ENCODE peak calls at places on chromosomes 4 and X, in ten cellular contexts. V, J, X, D, W, Z, N, F, K and Y are unnamed samples.
A peak's percentile ranks its signal among the peaks of the same experiment; 100 is the strongest.

GRCh38 chr4:147591048-147591577 is 26.1 kb upstream of the TMEM184C start:
- DNase-seq in V (no peak), J (no peak), X (no peak), D (no peak), W (no peak), Z (no peak), N (no peak), F (no peak), K (no peak), Y (no peak)

GRCh38 chrX:138765061-138765460 is 53.5 kb upstream of the FGF13 start:
- DNase-seq in V (no peak), J (no peak), X (no peak), D (no peak), W (no peak), Z (no peak), N (no peak), F (no peak), K (no peak), Y (no peak)

GRCh38 chrX:9927638-9928037 is 39.5 kb upstream of the CLDN34 start:
- DNase-seq in V (no peak), J (no peak), X (no peak), D (no peak), W (no peak), Z (no peak), N (no peak), F (no peak), K (no peak), Y (peak; percentile 53)

GRCh38 chr4:82431026-82431745 is 796 bp downstream of the ENOPH1 start:
- DNase-seq in V (peak; percentile 67), J (peak; percentile 58), X (peak; percentile 16), D (no peak), W (no peak), Z (no peak), N (peak; percentile 67), F (no peak), K (no peak), Y (peak; percentile 63)

GRCh38 chr4:142563682-142564291 is 282.3 kb downstream of the INPP4B start:
- DNase-seq in V (no peak), J (no peak), X (peak; percentile 59), D (no peak), W (no peak), Z (no peak), N (no peak), F (peak; percentile 13), K (peak; percentile 75), Y (no peak)

GRCh38 chr4:110907801-110908313 is 285.0 kb upstream of the PITX2 start:
- DNase-seq in V (no peak), J (no peak), X (no peak), D (no peak), W (no peak), Z (no peak), N (no peak), F (no peak), K (no peak), Y (no peak)

GRCh38 chrX:108415146-108415545 is 23.1 kb downstream of the COL4A6 start:
- DNase-seq in V (no peak), J (no peak), X (no peak), D (no peak), W (no peak), Z (no peak), N (no peak), F (no peak), K (no peak), Y (no peak)

GRCh38 chr4:153676984-153677383 is 7.1 kb upstream of the TLR2 start:
- DNase-seq in V (no peak), J (no peak), X (peak; percentile 88), D (no peak), W (no peak), Z (no peak), N (no peak), F (peak; percentile 19), K (no peak), Y (no peak)

GRCh38 chr4:47493238-47494123 is 8.4 kb downstream of the ATP10D start:
- DNase-seq in V (no peak), J (no peak), X (no peak), D (no peak), W (no peak), Z (no peak), N (no peak), F (no peak), K (no peak), Y (no peak)

GRCh38 chr4:86302242-86302641 is 57.6 kb downstream of the MAPK10 start:
- DNase-seq in V (peak; percentile 36), J (peak; percentile 20), X (no peak), D (peak; percentile 88), W (peak; percentile 79), Z (no peak), N (no peak), F (no peak), K (no peak), Y (peak; percentile 12)

GRCh38 chr4:18937746-18938145 is 916.2 kb upstream of the LCORL start:
- DNase-seq in V (no peak), J (no peak), X (no peak), D (no peak), W (no peak), Z (no peak), N (no peak), F (no peak), K (no peak), Y (no peak)

GRCh38 chr4:189385098-189385497 is 555.6 kb upstream of the FRG1 start:
- DNase-seq in V (no peak), J (no peak), X (no peak), D (no peak), W (no peak), Z (no peak), N (no peak), F (no peak), K (no peak), Y (no peak)

GRCh38 chr4:115275615-115276014 is 162.2 kb upstream of the NDST4 start:
- DNase-seq in V (no peak), J (no peak), X (no peak), D (no peak), W (no peak), Z (no peak), N (no peak), F (no peak), K (no peak), Y (no peak)

GRCh38 chr4:99077177-99077576 is 11.4 kb downstream of the ADH5 start:
- DNase-seq in V (no peak), J (no peak), X (no peak), D (no peak), W (no peak), Z (no peak), N (no peak), F (no peak), K (no peak), Y (no peak)
- H3K36me3 ChIP-seq in V (peaks cover 88% of the 10 kb centered on the region), J (no peaks in the 10 kb centered on the region), X (peaks cover 71% of the 10 kb centered on the region), D (peaks cover 38% of the 10 kb centered on the region), W (peaks cover 58% of the 10 kb centered on the region), Z (peaks cover 98% of the 10 kb centered on the region), N (peaks cover 92% of the 10 kb centered on the region), F (peaks cover 43% of the 10 kb centered on the region), K (peaks cover 52% of the 10 kb centered on the region), Y (peaks cover 44% of the 10 kb centered on the region)

GRCh38 chr4:125334936-125335335 is 20.2 kb downstream of the FAT4 start:
- DNase-seq in V (no peak), J (no peak), X (no peak), D (no peak), W (no peak), Z (no peak), N (no peak), F (no peak), K (no peak), Y (no peak)

GRCh38 chr4:125325733-125326132 is 11.0 kb downstream of the FAT4 start:
- DNase-seq in V (no peak), J (no peak), X (no peak), D (no peak), W (no peak), Z (no peak), N (no peak), F (no peak), K (no peak), Y (peak; percentile 6)

GRCh38 chr4:125331116-125331515 is 16.4 kb downstream of the FAT4 start:
- DNase-seq in V (no peak), J (no peak), X (no peak), D (no peak), W (no peak), Z (no peak), N (no peak), F (no peak), K (no peak), Y (no peak)
- H3K27me3 ChIP-seq in V (no peaks in the 10 kb centered on the region), J (no peaks in the 10 kb centered on the region), X (no peaks in the 10 kb centered on the region), D (no peaks in the 10 kb centered on the region), W (no peaks in the 10 kb centered on the region), Z (no peaks in the 10 kb centered on the region), N (no peaks in the 10 kb centered on the region), F (no peaks in the 10 kb centered on the region), K (no peaks in the 10 kb centered on the region), Y (no peaks in the 10 kb centered on the region)

GRCh38 chrX:134685662-134686061 is 27.4 kb upstream of the PLAC1 start:
- DNase-seq in V (no peak), J (no peak), X (peak; percentile 51), D (no peak), W (no peak), Z (no peak), N (no peak), F (no peak), K (no peak), Y (no peak)

GRCh38 chrX:134691453-134691852 is 33.2 kb upstream of the PLAC1 start:
- DNase-seq in V (no peak), J (no peak), X (no peak), D (no peak), W (no peak), Z (no peak), N (no peak), F (no peak), K (no peak), Y (no peak)

GRCh38 chrX:134688181-134688580 is 29.9 kb upstream of the PLAC1 start:
- DNase-seq in V (no peak), J (no peak), X (no peak), D (no peak), W (no peak), Z (no peak), N (no peak), F (no peak), K (no peak), Y (no peak)

GRCh38 chrX:134692233-134692632 is 34.0 kb upstream of the PLAC1 start:
- DNase-seq in V (no peak), J (no peak), X (no peak), D (no peak), W (no peak), Z (no peak), N (no peak), F (no peak), K (no peak), Y (no peak)

DNA sequence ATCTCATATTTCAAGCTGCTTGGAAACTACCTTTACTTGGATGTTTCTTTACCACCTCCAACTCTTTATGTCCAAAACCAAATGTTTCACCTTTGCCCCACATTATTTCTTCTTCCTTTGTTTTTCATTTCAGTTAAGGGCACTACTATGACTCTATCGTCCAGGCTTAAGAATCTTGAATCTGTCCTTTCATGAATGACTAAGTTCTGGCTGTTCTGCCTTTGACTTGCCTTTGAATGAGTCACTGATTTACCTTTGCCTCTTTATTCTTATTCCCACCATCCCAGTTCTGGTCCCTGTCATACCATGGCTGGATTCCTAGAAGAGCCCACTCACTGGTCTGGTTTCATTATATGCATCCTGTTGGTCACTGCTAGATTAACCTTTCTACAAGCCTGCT is 30.6 kb upstream of the PLAC1 start:
- DNase-seq in V (no peak), J (no peak), X (peak; percentile 18), D (no peak), W (no peak), Z (no peak), N (no peak), F (no peak), K (no peak), Y (no peak)
- H3K4me3 ChIP-seq in V (no peak overlapping the region), J (no peak overlapping the region), X (no peak overlapping the region), D (no peak overlapping the region), W (no peak overlapping the region), Z (no peak overlapping the region), N (no peak overlapping the region), F (no peak overlapping the region), K (no peak overlapping the region), Y (no peak overlapping the region)

GRCh38 chr4:10072420-10073017 is 44.1 kb downstream of the WDR1 start:
- DNase-seq in V (no peak), J (no peak), X (no peak), D (peak; percentile 66), W (no peak), Z (no peak), N (no peak), F (no peak), K (no peak), Y (peak; percentile 25)
- H3K36me3 ChIP-seq in V (peaks cover 55% of the 10 kb centered on the region), J (peaks cover 8% of the 10 kb centered on the region), X (peaks cover 72% of the 10 kb centered on the region), D (peaks cover 34% of the 10 kb centered on the region), W (no peaks in the 10 kb centered on the region), Z (peaks cover 59% of the 10 kb centered on the region), N (peaks cover 65% of the 10 kb centered on the region), F (peaks cover 32% of the 10 kb centered on the region), K (peaks cover 32% of the 10 kb centered on the region), Y (peaks cover 30% of the 10 kb centered on the region)